ENCODE peak calls at places on chromosomes 13 and 19, in ten cellular contexts. F, O, M, N, Q, W, U, E, Z and I are unnamed samples.

GRCh38 chr19:1503089-1503924 is 9.5 kb downstream of the ADAMTSL5 start:
- DNase-seq in F (peak; percentile 14), O (no peak), M (peak; percentile 66), N (peak; percentile 70), Q (peak; percentile 42), W (peak; percentile 84), U (peak; percentile 81), E (peak; percentile 49), Z (peak; percentile 43), I (peak; percentile 56)

GRCh38 chr13:33745370-33746324 is 72.3 kb upstream of the RFC3 start:
- DNase-seq in F (no peak), O (no peak), M (no peak), N (no peak), Q (no peak), W (no peak), U (no peak), E (no peak), Z (no peak), I (no peak)

GRCh38 chr13:36582977-36583376 is 90.8 kb upstream of the SERTM1 start:
- DNase-seq in F (no peak), O (no peak), M (no peak), N (no peak), Q (no peak), W (no peak), U (no peak), E (no peak), Z (no peak), I (no peak)

GRCh38 chr13:30715357-30715756 is 20.0 kb upstream of the ALOX5AP start:
- DNase-seq in F (no peak), O (no peak), M (no peak), N (no peak), Q (no peak), W (no peak), U (no peak), E (no peak), Z (no peak), I (no peak)

GRCh38 chr13:108346376-108346775 is 76.9 kb downstream of the TNFSF13B start:
- DNase-seq in F (no peak), O (no peak), M (no peak), N (no peak), Q (no peak), W (no peak), U (peak; percentile 44), E (no peak), Z (no peak), I (no peak)

GRCh38 chr13:79631260-79631659 is 150.3 kb downstream of the NDFIP2 start:
- DNase-seq in F (peak; percentile 33), O (peak; percentile 99), M (no peak), N (no peak), Q (peak; percentile 84), W (no peak), U (peak; percentile 59), E (peak; percentile 93), Z (peak; percentile 60), I (no peak)

GRCh38 chr19:51417107-51417806 is at the start of gene SIGLEC10:
- DNase-seq in F (no peak), O (no peak), M (no peak), N (no peak), Q (no peak), W (peak; percentile 81), U (no peak), E (no peak), Z (peak; percentile 7), I (no peak)

GRCh38 chr13:55155046-55155445 is 1985.7 kb upstream of the PRR20A start:
- DNase-seq in F (no peak), O (no peak), M (no peak), N (no peak), Q (no peak), W (no peak), U (no peak), E (no peak), Z (no peak), I (no peak)

GRCh38 chr13:19181021-19181620 is 503 bp downstream of the TUBA3C start:
- DNase-seq in F (no peak), O (no peak), M (no peak), N (no peak), Q (no peak), W (no peak), U (no peak), E (no peak), Z (no peak), I (no peak)

GRCh38 chr13:19181621-19182485 is at the start of gene TUBA3C:
- DNase-seq in F (no peak), O (no peak), M (no peak), N (no peak), Q (no peak), W (no peak), U (no peak), E (no peak), Z (no peak), I (no peak)

GRCh38 chr13:19178901-19179593 is 2.6 kb downstream of the TUBA3C start:
- DNase-seq in F (no peak), O (no peak), M (no peak), N (no peak), Q (no peak), W (no peak), U (no peak), E (no peak), Z (no peak), I (no peak)

GRCh38 chr13:19182536-19182935 is 912 bp upstream of the TUBA3C start:
- DNase-seq in F (no peak), O (no peak), M (no peak), N (no peak), Q (no peak), W (no peak), U (no peak), E (no peak), Z (no peak), I (no peak)

DNA sequence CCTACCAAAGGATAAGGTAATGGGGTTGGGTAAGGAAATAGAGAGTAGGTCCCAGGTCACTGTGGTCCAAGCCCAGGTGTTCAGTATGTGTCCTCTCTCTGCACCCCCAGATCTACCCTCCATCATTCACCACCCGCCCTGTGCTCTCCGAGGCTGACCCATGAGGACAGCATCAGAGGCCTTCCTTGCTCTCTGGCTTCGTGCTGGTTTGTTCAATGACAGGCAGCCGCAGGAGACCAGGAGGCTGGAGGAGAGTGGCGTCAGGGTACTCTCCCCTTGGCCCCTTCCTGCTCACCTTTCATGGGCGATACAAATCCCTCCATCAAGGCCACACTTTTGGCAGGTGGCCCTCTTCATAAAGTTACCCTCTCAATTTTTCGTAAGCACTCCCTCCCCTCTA is 1.7 kb downstream of the TUBA3C start:
- DNase-seq in F (no peak), O (no peak), M (no peak), N (no peak), Q (no peak), W (no peak), U (no peak), E (no peak), Z (no peak), I (no peak)
- TF ChIP-seq CTCF in F (no peak), O (no peak), M (no peak), N (no peak), Q (no peak), W (no peak), U (no peak), E (no peak), Z (no peak), I (no peak)

DNA sequence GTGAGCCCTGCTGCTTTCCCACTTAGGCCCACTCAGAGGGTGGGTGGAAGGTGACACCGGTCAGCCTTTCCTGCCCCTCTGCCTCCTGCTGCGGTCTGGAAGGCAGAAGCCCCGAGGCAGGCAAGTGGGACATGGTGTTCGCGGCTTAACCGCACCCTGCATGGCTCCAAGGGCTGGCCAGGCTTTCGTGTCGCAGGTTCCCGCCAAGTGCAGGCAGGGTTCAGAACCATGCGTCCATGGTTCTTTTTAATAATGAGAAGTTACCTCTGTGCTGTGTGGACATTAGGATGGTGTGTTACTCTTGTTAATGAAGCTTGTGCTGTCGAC is 969 bp downstream of the DGKH start:
- DNase-seq in F (no peak), O (no peak), M (no peak), N (no peak), Q (no peak), W (no peak), U (no peak), E (no peak), Z (no peak), I (no peak)
- TF ChIP-seq CTCF in F (no peak), O (no peak), M (no peak), N (no peak), Q (no peak), W (no peak), U (no peak), E (no peak), Z (no peak), I (no peak)

DNA sequence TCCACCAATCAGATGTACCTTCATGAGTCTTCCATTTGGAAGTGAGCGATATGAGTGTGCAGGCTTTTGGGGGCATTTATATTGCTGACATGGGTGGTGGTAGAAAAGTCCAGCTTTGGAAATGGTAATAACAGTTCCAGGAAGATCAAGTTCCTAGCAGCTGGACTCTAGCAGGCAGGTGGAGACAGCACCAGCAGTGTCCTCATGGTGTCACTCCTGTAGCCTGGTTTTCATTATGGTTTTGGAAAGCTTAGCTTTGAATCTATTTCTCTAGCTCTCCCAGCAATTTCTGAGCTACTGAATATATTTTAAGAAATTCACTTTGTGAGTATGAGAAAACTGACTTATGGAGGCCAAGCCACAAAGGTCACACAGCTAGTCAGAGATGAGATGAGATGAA is 523.2 kb upstream of the HTR2A start:
- DNase-seq in F (no peak), O (no peak), M (no peak), N (no peak), Q (no peak), W (no peak), U (no peak), E (no peak), Z (peak; percentile 30), I (no peak)
- TF ChIP-seq CTCF in F (peak; percentile 34), O (no peak), M (no peak), N (no peak), Q (peak; percentile 2), W (no peak), U (peak; percentile 7), E (no peak), Z (peak; percentile 39), I (no peak)

GRCh38 chr19:2540646-2541454 is 64.9 kb downstream of the GADD45B start:
- DNase-seq in F (peak; percentile 97), O (peak; percentile 86), M (peak; percentile 89), N (no peak), Q (peak; percentile 97), W (no peak), U (peak; percentile 96), E (peak; percentile 99), Z (peak; percentile 99), I (no peak)
- TF ChIP-seq CTCF in F (peak; percentile 55), O (peak; percentile 33), M (no peak), N (no peak), Q (no peak), W (no peak), U (no peak), E (peak; percentile 51), Z (peak; percentile 52), I (no peak)